ENCODE peak calls at places on chromosomes 16 and 17, in nine cellular contexts. O is mesendoderm, H is heart right ventricle, K is A673, T is thoracic aorta, M is left ventricle myocardium inferior, X is body of pancreas, C is adipocyte, D is neuronal stem cell. R is an unnamed sample.

GRCh38 chr16:60681014-60681413 is 1355.2 kb downstream of the CDH8 start:
- DNase-seq in C (no peak), K (no peak), O (peak; percentile 18), D (peak; percentile 1), H (no peak), M (no peak), T (no peak), X (no peak), R (no peak)

GRCh38 chr17:78560731-78561130 is 16.5 kb downstream of the DNAH17 start:
- DNase-seq in K (no peak), C (no peak), T (no peak), H (no peak), D (no peak), X (no peak), M (no peak), O (no peak), R (no peak)

GRCh38 chr17:34487616-34488015 is 91.8 kb upstream of the TMEM132E start:
- DNase-seq in D (no peak), X (no peak), O (peak; percentile 13), T (no peak), K (no peak), M (no peak), C (no peak), H (no peak), R (no peak)

GRCh38 chr17:36643086-36643685 is 41.8 kb downstream of the MRM1 start:
- DNase-seq in X (no peak), D (no peak), H (no peak), M (no peak), C (no peak), O (no peak), T (no peak), K (no peak), R (no peak)

GRCh38 chr17:60901806-60902205 is 224.2 kb downstream of the BCAS3 start:
- DNase-seq in D (no peak), M (no peak), C (peak; percentile 82), X (no peak), T (no peak), K (peak; percentile 26), O (no peak), H (no peak), R (no peak)

GRCh38 chr17:14301279-14301760 is 439 bp downstream of the HS3ST3B1 start:
- DNase-seq in X (no peak), D (no peak), O (no peak), M (peak; percentile 19), H (no peak), C (peak; percentile 61), K (no peak), T (no peak), R (no peak)

GRCh38 chr16:87309912-87310485 is 7.2 kb downstream of the C16orf95 start:
- DNase-seq in X (no peak), D (no peak), T (no peak), H (no peak), K (no peak), O (no peak), M (no peak), C (no peak), R (no peak)

GRCh38 chr16:74297296-74297665 is 667 bp downstream of the PSMD7 start:
- DNase-seq in O (peak; percentile 35), C (peak; percentile 72), H (no peak), M (no peak), X (peak; percentile 14), T (peak; percentile 16), K (peak; percentile 46), D (no peak), R (peak; percentile 55)

GRCh38 chr17:39192901-39193300 is 4.6 kb downstream of the CACNB1 start:
- DNase-seq in D (no peak), O (no peak), H (no peak), M (no peak), C (no peak), T (no peak), K (no peak), X (no peak), R (no peak)

GRCh38 chr17:39631403-39631802 is 4.7 kb downstream of the PPP1R1B start:
- DNase-seq in H (no peak), X (peak; percentile 74), M (no peak), C (no peak), T (no peak), O (peak; percentile 90), D (no peak), K (no peak), R (no peak)

GRCh38 chr16:10871157-10871991 is 5.6 kb upstream of the CIITA start:
- DNase-seq in X (peak; percentile 96), T (no peak), D (no peak), C (peak; percentile 57), K (no peak), H (peak; percentile 24), M (no peak), O (no peak), R (peak; percentile 36)

GRCh38 chr17:64784353-64784798 is 122.3 kb upstream of the SMURF2 start:
- DNase-seq in C (no peak), O (no peak), T (no peak), H (no peak), M (no peak), X (no peak), K (no peak), D (no peak), R (no peak)

GRCh38 chr16:57194512-57194911 is 8.4 kb downstream of the RSPRY1 start:
- DNase-seq in O (peak; percentile 26), X (no peak), H (no peak), K (peak; percentile 22), D (no peak), T (no peak), C (peak; percentile 95), M (no peak), R (no peak)

GRCh38 chr17:77644981-77645380 is 313.5 kb upstream of the TNRC6C start:
- DNase-seq in O (peak; percentile 46), K (peak; percentile 15), M (no peak), T (no peak), H (no peak), D (no peak), C (no peak), X (no peak), R (peak; percentile 22)

GRCh38 chr17:66537518-66537917 is 235.1 kb downstream of the PRKCA start:
- DNase-seq in C (no peak), H (no peak), T (no peak), D (no peak), X (no peak), O (no peak), M (no peak), K (no peak), R (no peak)

GRCh38 chr16:85557976-85558589 is 55.0 kb upstream of the GSE1 start:
- DNase-seq in X (peak; percentile 77), O (peak; percentile 59), C (no peak), H (no peak), K (no peak), T (no peak), D (no peak), M (no peak), R (no peak)

GRCh38 chr16:78446486-78446885 is 347.0 kb downstream of the WWOX start:
- DNase-seq in D (no peak), C (no peak), X (no peak), H (no peak), K (no peak), M (no peak), O (no peak), T (no peak), R (no peak)

DNA sequence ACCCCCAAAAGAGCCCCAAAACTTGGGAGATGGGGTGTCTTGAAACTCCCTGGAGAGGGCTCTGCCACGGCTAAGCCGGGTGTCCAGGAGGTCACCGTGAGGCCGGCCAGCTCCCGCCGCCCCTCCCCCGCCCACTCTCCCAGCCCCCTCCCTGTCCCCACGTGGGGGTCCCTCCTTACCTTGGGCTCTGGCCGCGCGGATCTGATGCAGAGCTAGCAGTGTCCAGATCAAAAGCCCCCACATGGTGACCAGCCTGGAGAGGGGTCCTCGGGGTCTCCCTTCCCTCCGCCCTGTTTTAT is 450 bp downstream of the SDK2 start:
- DNase-seq in K (no peak), H (no peak), O (no peak), M (no peak), C (no peak), T (no peak), D (no peak), X (no peak), R (no peak)
- H3K27me3 ChIP-seq in K (peaks cover 71% of the 10 kb centered on the region), H (peaks cover 66% of the 10 kb centered on the region), O (no peaks in the 10 kb centered on the region), M (peaks cover 88% of the 10 kb centered on the region), C (peaks cover 72% of the 10 kb centered on the region), T (no peaks in the 10 kb centered on the region), D (peaks cover 2% of the 10 kb centered on the region), X (peaks cover 31% of the 10 kb centered on the region), R (peaks cover 7% of the 10 kb centered on the region)

GRCh38 chr16:27267037-27267677 is 1.4 kb downstream of the NSMCE1 start:
- DNase-seq in M (no peak), D (no peak), H (no peak), K (no peak), X (no peak), T (no peak), C (no peak), O (no peak), R (no peak)
- H3K4me1 ChIP-seq in M (peaks cover 22% of the 10 kb centered on the region), D (peaks cover 8% of the 10 kb centered on the region), H (peaks cover 34% of the 10 kb centered on the region), K (peaks cover 8% of the 10 kb centered on the region), X (peaks cover 23% of the 10 kb centered on the region), T (peaks cover 20% of the 10 kb centered on the region), C (peaks cover 10% of the 10 kb centered on the region), O (peaks cover 2% of the 10 kb centered on the region), R (peaks cover 12% of the 10 kb centered on the region)

DNA sequence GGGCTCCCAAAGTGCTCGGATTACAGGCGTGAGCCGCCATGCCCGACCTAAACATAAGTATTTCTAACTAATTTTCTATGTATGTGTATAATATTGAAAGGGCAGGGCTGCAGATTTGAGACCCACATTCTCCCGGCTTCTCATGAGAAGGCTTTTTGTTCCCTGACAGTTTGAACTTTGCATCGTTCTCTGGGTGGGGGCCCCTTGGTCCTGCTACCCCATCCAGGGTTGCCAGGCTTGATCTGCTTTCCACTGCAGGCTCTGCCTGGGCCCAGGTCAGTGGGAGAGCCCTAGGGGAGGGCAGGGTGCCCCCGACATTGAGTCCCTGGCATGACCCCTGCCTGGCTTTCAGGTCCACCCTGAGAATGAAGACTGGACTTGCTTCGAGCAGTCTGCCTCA is 32.3 kb downstream of the SEC14L5 start:
- DNase-seq in D (no peak), C (no peak), M (no peak), O (no peak), H (no peak), K (no peak), X (no peak), T (no peak), R (no peak)
- H3K27me3 ChIP-seq in D (peaks cover 24% of the 10 kb centered on the region), C (peaks cover 29% of the 10 kb centered on the region), M (peaks cover 55% of the 10 kb centered on the region), O (peaks cover 6% of the 10 kb centered on the region), H (peaks cover 38% of the 10 kb centered on the region), K (peaks cover 58% of the 10 kb centered on the region), X (peaks cover 3% of the 10 kb centered on the region), T (peaks cover 16% of the 10 kb centered on the region), R (no peaks in the 10 kb centered on the region)

DNA sequence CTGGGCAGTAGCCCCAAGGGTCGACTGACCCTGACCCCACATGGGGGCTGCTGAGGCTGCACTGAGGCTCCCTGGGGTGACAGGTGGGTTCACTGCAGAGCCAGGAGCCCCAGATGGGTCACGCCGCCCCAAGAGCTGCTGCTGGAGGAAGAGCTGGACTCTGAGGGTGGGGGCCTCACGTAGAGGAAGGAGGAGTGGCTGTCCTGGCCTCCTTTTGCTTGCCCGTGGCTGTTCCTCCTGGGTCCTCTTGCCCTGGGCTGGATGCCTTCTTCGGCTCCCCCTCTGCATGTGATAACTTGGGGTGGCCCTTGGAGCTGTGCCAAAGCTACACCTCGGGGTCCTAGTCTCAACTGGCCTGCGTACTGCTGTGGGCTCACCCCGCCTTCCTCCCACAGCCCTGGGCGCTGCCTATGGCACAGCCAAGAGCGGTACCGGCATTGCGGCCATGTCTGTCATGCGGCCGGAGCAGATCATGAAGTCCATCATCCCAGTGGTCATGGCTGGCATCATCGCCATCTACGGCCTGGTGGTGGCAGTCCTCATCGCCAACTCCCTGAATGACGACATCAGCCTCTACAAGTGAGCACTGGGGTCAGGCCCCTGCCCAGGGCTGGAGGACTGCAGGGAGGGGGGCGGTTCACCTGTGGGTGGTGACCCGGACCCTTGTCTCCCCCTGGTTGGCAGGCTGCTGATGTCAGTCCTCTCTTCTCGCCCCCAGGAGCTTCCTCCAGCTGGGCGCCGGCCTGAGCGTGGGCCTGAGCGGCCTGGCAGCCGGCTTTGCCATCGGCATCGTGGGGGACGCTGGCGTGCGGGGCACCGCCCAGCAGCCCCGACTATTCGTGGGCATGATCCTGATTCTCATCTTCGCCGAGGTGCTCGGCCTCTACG is 1.1 kb upstream of the AMDHD2 start:
- DNase-seq in O (no peak), K (no peak), H (no peak), M (no peak), C (no peak), D (no peak), T (no peak), X (no peak), R (peak; percentile 65)
- H3K4me1 ChIP-seq in O (no peaks in the 10 kb centered on the region), K (peaks cover 15% of the 10 kb centered on the region), H (peaks cover 68% of the 10 kb centered on the region), M (peaks cover 69% of the 10 kb centered on the region), C (peaks cover 54% of the 10 kb centered on the region), D (peaks cover 17% of the 10 kb centered on the region), T (peaks cover 63% of the 10 kb centered on the region), X (peaks cover 61% of the 10 kb centered on the region), R (peaks cover 60% of the 10 kb centered on the region)

R was measured in psoas muscle.